ENCODE peak calls at places on chromosomes 4 and X, in eight cellular contexts. D is head of caudate nucleus; I is endothelial cell; N is stimulated activated CD4-positive, alpha-beta T cell treated with anti-CD3 and anti-CD28 coated beads, Interleukin-4, amount 100 ng/mL, for 4 hours; X is OCI-M1; R is activated CD8-positive, alpha-beta T cell treated with anti-CD3 and anti-CD28 coated beads, Interleukin-2, amount 10 ng/mL, durations not matched to agents 7 days and 5 days; A is PC-3; M is ELR. J is an unnamed sample.
A peak's percentile ranks its signal among the peaks of the same experiment; 100 is the strongest.

GRCh38 chr4:20276848-20277247 is 25.1 kb downstream of the SLIT2 start:
- DNase-seq in D (no peak), I (no peak), N (no peak), X (no peak), R (no peak), A (no peak), M (no peak), J (no peak)

GRCh38 chr4:144645621-144646522 is at the start of gene HHIP:
- DNase-seq in D (peak; percentile 74), I (peak; percentile 42), N (no peak), X (no peak), R (peak; percentile 25), A (peak; percentile 22), M (peak; percentile 61), J (peak; percentile 48)

GRCh38 chr4:65825121-65825520 is 154.8 kb upstream of the EPHA5 start:
- DNase-seq in D (no peak), I (no peak), N (no peak), X (peak; percentile 71), R (no peak), A (peak; percentile 91), M (peak; percentile 74), J (no peak)

GRCh38 chrX:47501226-47502071 is 18.4 kb upstream of the ZNF41 start:
- DNase-seq in D (no peak), I (no peak), N (no peak), X (peak; percentile 36), R (no peak), A (peak; percentile 77), M (peak; percentile 43), J (no peak)

GRCh38 chr4:119025440-119025839 is 110.2 kb upstream of the MYOZ2 start:
- DNase-seq in D (no peak), I (no peak), N (no peak), X (peak; percentile 72), R (no peak), A (peak; percentile 73), M (peak; percentile 77), J (no peak)

GRCh38 chr4:80173387-80173786 is 23.9 kb upstream of the PRDM8 start:
- DNase-seq in D (no peak), I (no peak), N (peak; percentile 65), X (no peak), R (peak; percentile 73), A (peak; percentile 74), M (peak; percentile 88), J (no peak)

GRCh38 chrX:73683236-73683859 is 120.4 kb downstream of the CHIC1 start:
- DNase-seq in D (no peak), I (no peak), N (no peak), X (no peak), R (no peak), A (peak; percentile 7), M (peak; percentile 4), J (no peak)

GRCh38 chrX:82237328-82237727 is 1035.4 kb downstream of the SH3BGRL start:
- DNase-seq in D (no peak), I (no peak), N (no peak), X (peak; percentile 66), R (no peak), A (no peak), M (no peak), J (no peak)

GRCh38 chr4:107862658-107863057 is 37.9 kb downstream of the SGMS2 start:
- DNase-seq in D (no peak), I (no peak), N (peak; percentile 3), X (peak; percentile 30), R (peak; percentile 21), A (peak; percentile 92), M (peak; percentile 93), J (no peak)

GRCh38 chrX:119735467-119735866 is 22.9 kb upstream of the SOWAHD start:
- DNase-seq in D (no peak), I (no peak), N (no peak), X (no peak), R (no peak), A (no peak), M (no peak), J (no peak)

GRCh38 chrX:129360175-129360574 is 163.1 kb downstream of the SMARCA1 start:
- DNase-seq in D (no peak), I (peak; percentile 22), N (peak; percentile 1), X (peak; percentile 80), R (peak; percentile 50), A (peak; percentile 74), M (peak; percentile 54), J (peak; percentile 52)